ENCODE peak calls at places on chromosomes 11 and 22, in four cellular contexts. One of them, this sample, is unnamed.

GRCh38 chr11:108177570-108177969 is 44.9 kb downstream of the NPAT start:
- DNase-seq in GM04504: no peak
- DNase-seq in nephron progenitor cell: no peak
- DNase-seq in NCI-H1930: no peak
- DNase-seq in this sample: no peak

GRCh38 chr11:57432714-57433163 is 5.8 kb upstream of the SLC43A3 start:
- DNase-seq in GM04504: no peak
- DNase-seq in nephron progenitor cell: no peak
- DNase-seq in NCI-H1930: no peak
- DNase-seq in this sample: peak

GRCh38 chr22:50739894-50740293 is 1.9 kb downstream of the ACR start:
- DNase-seq in GM04504: no peak
- DNase-seq in nephron progenitor cell: no peak
- DNase-seq in NCI-H1930: no peak
- DNase-seq in this sample: no peak

GRCh38 chr11:86265194-86265593 is 20.6 kb downstream of the EED start:
- DNase-seq in GM04504: no peak
- DNase-seq in nephron progenitor cell: no peak
- DNase-seq in NCI-H1930: no peak
- DNase-seq in this sample: no peak

GRCh38 chr11:121459413-121460041 is 6.8 kb upstream of the SORL1-AS1 start:
- DNase-seq in GM04504: no peak
- DNase-seq in nephron progenitor cell: no peak
- DNase-seq in NCI-H1930: no peak
- DNase-seq in this sample: no peak

GRCh38 chr11:2287102-2287501 is 14.6 kb downstream of the C11orf21 start:
- DNase-seq in GM04504: no peak
- DNase-seq in nephron progenitor cell: no peak
- DNase-seq in NCI-H1930: no peak
- DNase-seq in this sample: no peak

GRCh38 chr22:26318975-26319374 is 110.1 kb upstream of the ASPHD2 start:
- DNase-seq in GM04504: peak
- DNase-seq in nephron progenitor cell: no peak
- DNase-seq in NCI-H1930: no peak
- DNase-seq in this sample: peak

GRCh38 chr11:2466869-2467694 is 22.3 kb downstream of the KCNQ1 start:
- DNase-seq in GM04504: no peak
- DNase-seq in nephron progenitor cell: no peak
- DNase-seq in NCI-H1930: no peak
- DNase-seq in this sample: no peak

GRCh38 chr11:15704064-15704463 is 589.3 kb downstream of the INSC start:
- DNase-seq in GM04504: no peak
- DNase-seq in nephron progenitor cell: no peak
- DNase-seq in NCI-H1930: no peak
- DNase-seq in this sample: no peak

GRCh38 chr11:71307811-71308645 is 55.7 kb upstream of the SHANK2 start:
- DNase-seq in GM04504: no peak
- DNase-seq in nephron progenitor cell: no peak
- DNase-seq in NCI-H1930: no peak
- DNase-seq in this sample: no peak

GRCh38 chr22:42743501-42743991 is 22.9 kb upstream of the A4GALT start:
- DNase-seq in GM04504: peak
- DNase-seq in nephron progenitor cell: no peak
- DNase-seq in NCI-H1930: no peak
- DNase-seq in this sample: no peak

GRCh38 chr11:134559617-134559992 is 147.6 kb upstream of the B3GAT1 start:
- DNase-seq in GM04504: no peak
- DNase-seq in nephron progenitor cell: no peak
- DNase-seq in NCI-H1930: no peak
- DNase-seq in this sample: no peak

GRCh38 chr22:42268852-42269406 is 1.5 kb downstream of the TCF20 start:
- DNase-seq in GM04504: no peak
- DNase-seq in nephron progenitor cell: no peak
- DNase-seq in NCI-H1930: no peak
- DNase-seq in this sample: no peak

GRCh38 chr11:69269388-69269787 is 24.6 kb upstream of the MYEOV start:
- DNase-seq in GM04504: no peak
- DNase-seq in nephron progenitor cell: no peak
- DNase-seq in NCI-H1930: no peak
- DNase-seq in this sample: no peak

GRCh38 chr11:114318361-114318760 is 22.2 kb downstream of the NNMT start:
- DNase-seq in GM04504: no peak
- DNase-seq in nephron progenitor cell: no peak
- DNase-seq in NCI-H1930: peak
- DNase-seq in this sample: no peak

GRCh38 chr11:65456418-65456817 is 33.8 kb downstream of the NEAT1 start:
- DNase-seq in GM04504: peak
- DNase-seq in nephron progenitor cell: no peak
- DNase-seq in NCI-H1930: no peak
- DNase-seq in this sample: no peak

GRCh38 chr22:37126882-37127281 is 17.4 kb upstream of the TMPRSS6 start:
- DNase-seq in GM04504: no peak
- DNase-seq in nephron progenitor cell: peak
- DNase-seq in NCI-H1930: no peak
- DNase-seq in this sample: no peak

GRCh38 chr22:41920271-41920976 is 5.5 kb upstream of the SHISA8 start:
- DNase-seq in GM04504: no peak
- DNase-seq in nephron progenitor cell: no peak
- DNase-seq in NCI-H1930: no peak
- DNase-seq in this sample: no peak

GRCh38 chr11:8917157-8917820 is 6.3 kb downstream of the AKIP1 start:
- DNase-seq in GM04504: peak
- DNase-seq in nephron progenitor cell: peak
- DNase-seq in NCI-H1930: no peak
- DNase-seq in this sample: peak

GRCh38 chr11:77030834-77031414 is 3.3 kb upstream of the B3GNT6 start:
- DNase-seq in GM04504: no peak
- DNase-seq in nephron progenitor cell: no peak
- DNase-seq in NCI-H1930: no peak
- DNase-seq in this sample: no peak

GRCh38 chr11:18697581-18697980 is 998 bp upstream of the TMEM86A start:
- DNase-seq in GM04504: no peak
- DNase-seq in nephron progenitor cell: no peak
- DNase-seq in NCI-H1930: no peak
- DNase-seq in this sample: peak

GRCh38 chr22:49218142-49218541 is 609.5 kb downstream of the BRD1 start:
- DNase-seq in GM04504: no peak
- DNase-seq in nephron progenitor cell: no peak
- DNase-seq in NCI-H1930: no peak
- DNase-seq in this sample: no peak

GRCh38 chr11:77213029-77213579 is 85.1 kb downstream of the MYO7A start:
- DNase-seq in GM04504: no peak
- DNase-seq in nephron progenitor cell: no peak
- DNase-seq in NCI-H1930: no peak
- DNase-seq in this sample: no peak

GRCh38 chr11:68632802-68633201 is 51.5 kb upstream of the GAL start:
- DNase-seq in GM04504: peak
- DNase-seq in nephron progenitor cell: peak
- DNase-seq in NCI-H1930: no peak
- DNase-seq in this sample: peak

GRCh38 chr11:114110948-114111347 is 51.4 kb downstream of the ZBTB16 start:
- DNase-seq in GM04504: no peak
- DNase-seq in nephron progenitor cell: no peak
- DNase-seq in NCI-H1930: no peak
- DNase-seq in this sample: no peak

GRCh38 chr22:45684169-45684568 is 12.5 kb downstream of the ATXN10 start:
- DNase-seq in GM04504: no peak
- DNase-seq in nephron progenitor cell: no peak
- DNase-seq in NCI-H1930: no peak
- DNase-seq in this sample: no peak

GRCh38 chr11:62805991-62806441 is 776 bp upstream of the NXF1 start:
- DNase-seq in GM04504: no peak
- DNase-seq in nephron progenitor cell: no peak
- DNase-seq in NCI-H1930: no peak
- DNase-seq in this sample: no peak

GRCh38 chr11:34358258-34358665 is 452 bp upstream of the ABTB2 start:
- DNase-seq in GM04504: no peak
- DNase-seq in nephron progenitor cell: peak
- DNase-seq in NCI-H1930: peak
- DNase-seq in this sample: no peak

GRCh38 chr11:22666700-22667439 is 459 bp downstream of the GAS2 start:
- DNase-seq in GM04504: no peak
- DNase-seq in nephron progenitor cell: peak
- DNase-seq in NCI-H1930: no peak
- DNase-seq in this sample: no peak

GRCh38 chr22:46761017-46761416 is 1.4 kb upstream of the TBC1D22A start:
- DNase-seq in GM04504: no peak
- DNase-seq in nephron progenitor cell: no peak
- DNase-seq in NCI-H1930: no peak
- DNase-seq in this sample: no peak

GRCh38 chr11:67442504-67443398 is 525 bp downstream of the CORO1B start:
- DNase-seq in GM04504: no peak
- DNase-seq in nephron progenitor cell: no peak
- DNase-seq in NCI-H1930: no peak
- DNase-seq in this sample: no peak

GRCh38 chr22:43826142-43827093 is 14.3 kb upstream of the EFCAB6 start:
- DNase-seq in GM04504: peak
- DNase-seq in nephron progenitor cell: no peak
- DNase-seq in NCI-H1930: no peak
- DNase-seq in this sample: peak

GRCh38 chr22:47168900-47169800 is 406.7 kb downstream of the TBC1D22A start:
- DNase-seq in GM04504: no peak
- DNase-seq in nephron progenitor cell: no peak
- DNase-seq in NCI-H1930: no peak
- DNase-seq in this sample: no peak

GRCh38 chr11:48044577-48044976 is 64.2 kb downstream of the PTPRJ start:
- DNase-seq in GM04504: no peak
- DNase-seq in nephron progenitor cell: no peak
- DNase-seq in NCI-H1930: no peak
- DNase-seq in this sample: no peak